ENCODE peak calls at places on chromosomes 4 and X, in nine cellular contexts. P is NCI-H146; X is RPMI8226; Y is activated CD4-positive, alpha-beta T cell treated with anti-CD3 and anti-CD28 coated beads, Interleukin-2, amount 50 U/mL, for 24 hours; I is NCI-H345; L is small intestine; S is stimulated activated CD4-positive, alpha-beta T cell treated with anti-CD3 and anti-CD28 coated beads, TNF-alpha, amount 100 ng/mL, for 24 hours; W is osteocyte; M is fibroblast of lung. G is an unnamed sample.

GRCh38 chr4:145487626-145488025 is 6.0 kb downstream of the SMAD1 start:
- DNase-seq in P (no peak), X (peak; percentile 63), Y (no peak), I (no peak), L (no peak), S (no peak), W (no peak), M (no peak), G (no peak)

GRCh38 chr4:71004281-71004851 is 10.9 kb downstream of the DCK start:
- DNase-seq in P (peak; percentile 5), X (peak; percentile 19), Y (no peak), I (no peak), L (no peak), S (peak; percentile 25), W (no peak), M (no peak), G (no peak)

GRCh38 chr4:34220601-34221000 is 2023.7 kb downstream of the ARAP2 start:
- DNase-seq in P (no peak), X (no peak), Y (no peak), I (no peak), L (no peak), S (no peak), W (no peak), M (no peak), G (peak; percentile 31)

GRCh38 chr4:97819314-97819713 is 324.0 kb downstream of the STPG2 start:
- DNase-seq in P (no peak), X (no peak), Y (no peak), I (no peak), L (no peak), S (no peak), W (no peak), M (no peak), G (no peak)

GRCh38 chr4:148649669-148650331 is 207.6 kb upstream of the NR3C2 start:
- DNase-seq in P (no peak), X (no peak), Y (no peak), I (no peak), L (no peak), S (no peak), W (no peak), M (peak; percentile 14), G (peak; percentile 26)

GRCh38 chr4:82643994-82644730 is 82.4 kb upstream of the TMEM150C start:
- DNase-seq in P (no peak), X (no peak), Y (no peak), I (no peak), L (no peak), S (no peak), W (no peak), M (peak; percentile 74), G (peak; percentile 46)

GRCh38 chr4:150436598-150437370 is 145.2 kb upstream of the MAB21L2 start:
- DNase-seq in P (no peak), X (no peak), Y (no peak), I (no peak), L (no peak), S (no peak), W (no peak), M (no peak), G (no peak)

GRCh38 chr4:1375051-1375721 is 28.2 kb downstream of the UVSSA start:
- DNase-seq in P (no peak), X (no peak), Y (no peak), I (no peak), L (no peak), S (no peak), W (no peak), M (no peak), G (no peak)

GRCh38 chrX:40530471-40530870 is 50.3 kb upstream of the ATP6AP2 start:
- DNase-seq in P (no peak), X (no peak), Y (no peak), I (no peak), L (no peak), S (no peak), W (no peak), M (no peak), G (no peak)

GRCh38 chrX:1248381-1249061 is 20.1 kb upstream of the CSF2RA start:
- DNase-seq in P (no peak), X (no peak), Y (no peak), I (no peak), L (no peak), S (peak; percentile 24), W (no peak), M (no peak), G (no peak)

GRCh38 chrX:52346462-52347165 is 22.2 kb upstream of the XAGE2 start:
- DNase-seq in P (no peak), X (no peak), Y (no peak), I (no peak), L (no peak), S (peak; percentile 9), W (no peak), M (peak; percentile 4), G (no peak)

GRCh38 chrX:40855411-40855810 is 120.1 kb upstream of the MED14 start:
- DNase-seq in P (no peak), X (no peak), Y (no peak), I (peak; percentile 87), L (no peak), S (no peak), W (no peak), M (peak; percentile 41), G (no peak)

GRCh38 chrX:30935985-30936384 is 46.9 kb upstream of the TAB3 start:
- DNase-seq in P (no peak), X (no peak), Y (no peak), I (no peak), L (peak; percentile 45), S (no peak), W (no peak), M (peak; percentile 11), G (peak; percentile 28)

GRCh38 chr4:70530997-70531396 is 12.6 kb downstream of the AMTN start:
- DNase-seq in P (no peak), X (no peak), Y (no peak), I (no peak), L (no peak), S (no peak), W (no peak), M (no peak), G (no peak)

GRCh38 chrX:140477987-140478386 is 26.9 kb downstream of the SOX3 start:
- DNase-seq in P (no peak), X (no peak), Y (no peak), I (no peak), L (no peak), S (no peak), W (no peak), M (no peak), G (no peak)

GRCh38 chr4:108034560-108034959 is 44.9 kb downstream of the HADH start:
- DNase-seq in P (no peak), X (no peak), Y (no peak), I (no peak), L (no peak), S (no peak), W (no peak), M (no peak), G (no peak)

GRCh38 chr4:88600129-88600849 is 8.0 kb downstream of the HERC3 start:
- DNase-seq in P (no peak), X (no peak), Y (no peak), I (no peak), L (no peak), S (no peak), W (no peak), M (peak; percentile 96), G (peak; percentile 97)

GRCh38 chr4:33272722-33273121 is 2552.6 kb downstream of the PCDH7 start:
- DNase-seq in P (no peak), X (no peak), Y (no peak), I (no peak), L (no peak), S (no peak), W (no peak), M (no peak), G (no peak)

GRCh38 chrX:20567108-20567507 is 300.4 kb upstream of the RPS6KA3 start:
- DNase-seq in P (no peak), X (no peak), Y (no peak), I (no peak), L (no peak), S (no peak), W (no peak), M (no peak), G (no peak)

GRCh38 chrX:150465856-150466775 is 102.3 kb upstream of the MTM1 start:
- DNase-seq in P (no peak), X (no peak), Y (no peak), I (peak; percentile 26), L (no peak), S (no peak), W (peak; percentile 68), M (no peak), G (no peak)

GRCh38 chr4:23934915-23935314 is 45.1 kb upstream of the PPARGC1A start:
- DNase-seq in P (no peak), X (no peak), Y (no peak), I (no peak), L (no peak), S (no peak), W (peak; percentile 91), M (peak; percentile 93), G (peak; percentile 82)

GRCh38 chr4:185846550-185847210 is 34.7 kb upstream of the SORBS2 start:
- DNase-seq in P (no peak), X (no peak), Y (no peak), I (no peak), L (no peak), S (no peak), W (no peak), M (no peak), G (no peak)

GRCh38 chr4:24763631-24764302 is 31.6 kb upstream of the SOD3 start:
- DNase-seq in P (no peak), X (no peak), Y (no peak), I (peak; percentile 61), L (no peak), S (no peak), W (peak; percentile 30), M (peak; percentile 90), G (peak; percentile 64)

GRCh38 chr4:40719008-40719623 is 30.6 kb upstream of the NSUN7 start:
- DNase-seq in P (peak; percentile 68), X (peak; percentile 62), Y (no peak), I (peak; percentile 27), L (peak; percentile 90), S (no peak), W (no peak), M (peak; percentile 66), G (peak; percentile 76)

GRCh38 chr4:112036881-112037280 is 108.4 kb upstream of the FAM241A start:
- DNase-seq in P (no peak), X (no peak), Y (no peak), I (no peak), L (peak; percentile 3), S (no peak), W (no peak), M (no peak), G (no peak)

GRCh38 chrX:34300871-34301270 is 168.8 kb upstream of the FAM47A start:
- DNase-seq in P (peak; percentile 16), X (peak; percentile 23), Y (no peak), I (peak; percentile 17), L (peak; percentile 0), S (no peak), W (no peak), M (peak; percentile 6), G (peak; percentile 70)

GRCh38 chr4:84224522-84224921 is 274.6 kb downstream of the NKX6-1 start:
- DNase-seq in P (no peak), X (no peak), Y (no peak), I (no peak), L (no peak), S (no peak), W (no peak), M (no peak), G (no peak)

GRCh38 chrX:42096262-42096939 is 173.0 kb upstream of the CASK start:
- DNase-seq in P (no peak), X (no peak), Y (no peak), I (no peak), L (no peak), S (no peak), W (no peak), M (peak; percentile 97), G (peak; percentile 95)

GRCh38 chr4:4801013-4801412 is 58.5 kb upstream of the MSX1 start:
- DNase-seq in P (no peak), X (no peak), Y (no peak), I (no peak), L (no peak), S (no peak), W (no peak), M (peak; percentile 70), G (peak; percentile 78)

GRCh38 chr4:122010610-122011009 is 58.8 kb upstream of the TRPC3 start:
- DNase-seq in P (no peak), X (no peak), Y (no peak), I (peak; percentile 50), L (no peak), S (no peak), W (no peak), M (peak; percentile 84), G (peak; percentile 88)

GRCh38 chr4:2267841-2268240 is 5.9 kb upstream of the MXD4 start:
- DNase-seq in P (no peak), X (no peak), Y (no peak), I (no peak), L (no peak), S (no peak), W (no peak), M (no peak), G (no peak)